ENCODE peak calls at places on chromosomes 13 and 19, in four cellular contexts. One of them, this sample, is unnamed.

GRCh38 chr13:30480292-30480947 is 14.7 kb upstream of the HMGB1 start:
- DNase-seq in lower lobe of right lung: no peak
- DNase-seq in mammary epithelial cell: no peak
- DNase-seq in AG09309: no peak
- DNase-seq in this sample: no peak

GRCh38 chr19:41879670-41880328 is 2.7 kb downstream of the CD79A start:
- DNase-seq in lower lobe of right lung: no peak
- DNase-seq in mammary epithelial cell: no peak
- DNase-seq in AG09309: no peak
- DNase-seq in this sample: no peak

GRCh38 chr13:33206425-33206824 is 79.1 kb downstream of the STARD13 start:
- DNase-seq in lower lobe of right lung: no peak
- DNase-seq in mammary epithelial cell: no peak
- DNase-seq in AG09309: no peak
- DNase-seq in this sample: no peak

GRCh38 chr13:26457212-26457611 is 100.3 kb upstream of the WASF3 start:
- DNase-seq in lower lobe of right lung: no peak
- DNase-seq in mammary epithelial cell: peak; percentile 32
- DNase-seq in AG09309: no peak
- DNase-seq in this sample: no peak

GRCh38 chr13:30872685-30873443 is 33.2 kb upstream of the MEDAG start:
- DNase-seq in lower lobe of right lung: no peak
- DNase-seq in mammary epithelial cell: peak; percentile 35
- DNase-seq in AG09309: no peak
- DNase-seq in this sample: peak; percentile 91

GRCh38 chr13:20465218-20465879 is 60.3 kb downstream of the CRYL1 start:
- DNase-seq in lower lobe of right lung: no peak
- DNase-seq in mammary epithelial cell: peak; percentile 28
- DNase-seq in AG09309: no peak
- DNase-seq in this sample: peak; percentile 27

GRCh38 chr13:76019421-76020044 is 383.4 kb downstream of the LMO7 start:
- DNase-seq in lower lobe of right lung: peak; percentile 39
- DNase-seq in mammary epithelial cell: no peak
- DNase-seq in AG09309: no peak
- DNase-seq in this sample: no peak

GRCh38 chr19:32287811-32288227 is 57.6 kb upstream of the ZNF507 start:
- DNase-seq in lower lobe of right lung: peak; percentile 59
- DNase-seq in mammary epithelial cell: peak; percentile 29
- DNase-seq in AG09309: peak; percentile 59
- DNase-seq in this sample: peak; percentile 82

GRCh38 chr13:50170447-50171037 is 155.3 kb downstream of the KCNRG start:
- DNase-seq in lower lobe of right lung: no peak
- DNase-seq in mammary epithelial cell: peak; percentile 26
- DNase-seq in AG09309: no peak
- DNase-seq in this sample: peak; percentile 59

GRCh38 chr13:29583073-29583785 is 12.3 kb downstream of the SLC7A1 start:
- DNase-seq in lower lobe of right lung: no peak
- DNase-seq in mammary epithelial cell: peak; percentile 73
- DNase-seq in AG09309: peak; percentile 53
- DNase-seq in this sample: no peak

GRCh38 chr19:45531349-45531748 is 24.1 kb downstream of the VASP start:
- DNase-seq in lower lobe of right lung: no peak
- DNase-seq in mammary epithelial cell: no peak
- DNase-seq in AG09309: no peak
- DNase-seq in this sample: no peak

GRCh38 chr19:2719910-2720776 is 1.0 kb downstream of the DIRAS1 start:
- DNase-seq in lower lobe of right lung: peak; percentile 44
- DNase-seq in mammary epithelial cell: no peak
- DNase-seq in AG09309: no peak
- DNase-seq in this sample: no peak

GRCh38 chr19:11373166-11373884 is 1.1 kb upstream of the SWSAP1 start:
- DNase-seq in lower lobe of right lung: no peak
- DNase-seq in mammary epithelial cell: no peak
- DNase-seq in AG09309: no peak
- DNase-seq in this sample: peak; percentile 31

GRCh38 chr13:113653264-113654174 is 4.5 kb downstream of the ATP4B start:
- DNase-seq in lower lobe of right lung: peak; percentile 27
- DNase-seq in mammary epithelial cell: no peak
- DNase-seq in AG09309: no peak
- DNase-seq in this sample: no peak

GRCh38 chr13:49560270-49561063 is 24.9 kb downstream of the RCBTB1 start:
- DNase-seq in lower lobe of right lung: no peak
- DNase-seq in mammary epithelial cell: peak; percentile 53
- DNase-seq in AG09309: no peak
- DNase-seq in this sample: peak; percentile 31

GRCh38 chr13:32019612-32020233 is 11.9 kb upstream of the FRY start:
- DNase-seq in lower lobe of right lung: no peak
- DNase-seq in mammary epithelial cell: peak; percentile 30
- DNase-seq in AG09309: no peak
- DNase-seq in this sample: peak; percentile 88

GRCh38 chr19:1214299-1214861 is 8.8 kb downstream of the STK11 start:
- DNase-seq in lower lobe of right lung: no peak
- DNase-seq in mammary epithelial cell: no peak
- DNase-seq in AG09309: no peak
- DNase-seq in this sample: no peak

GRCh38 chr13:21688056-21688455 is 17.2 kb downstream of the FGF9 start:
- DNase-seq in lower lobe of right lung: no peak
- DNase-seq in mammary epithelial cell: peak; percentile 85
- DNase-seq in AG09309: no peak
- DNase-seq in this sample: no peak

GRCh38 chr19:7328647-7329046 is 20.1 kb upstream of the ARHGEF18 start:
- DNase-seq in lower lobe of right lung: no peak
- DNase-seq in mammary epithelial cell: no peak
- DNase-seq in AG09309: no peak
- DNase-seq in this sample: no peak

GRCh38 chr13:89982406-89983085 is 1364.9 kb upstream of the MIR17HG start:
- DNase-seq in lower lobe of right lung: no peak
- DNase-seq in mammary epithelial cell: no peak
- DNase-seq in AG09309: no peak
- DNase-seq in this sample: peak; percentile 76

GRCh38 chr19:46416077-46416709 is 2.8 kb upstream of the CCDC8 start:
- DNase-seq in lower lobe of right lung: peak; percentile 89
- DNase-seq in mammary epithelial cell: peak; percentile 83
- DNase-seq in AG09309: no peak
- DNase-seq in this sample: peak; percentile 91

GRCh38 chr13:98033277-98034247 is 80.1 kb downstream of the IPO5 start:
- DNase-seq in lower lobe of right lung: no peak
- DNase-seq in mammary epithelial cell: peak; percentile 33
- DNase-seq in AG09309: peak; percentile 46
- DNase-seq in this sample: peak; percentile 69

GRCh38 chr13:114078501-114079451 is 53.6 kb downstream of the RASA3 start:
- DNase-seq in lower lobe of right lung: peak; percentile 59
- DNase-seq in mammary epithelial cell: peak; percentile 77
- DNase-seq in AG09309: no peak
- DNase-seq in this sample: peak; percentile 76

GRCh38 chr19:1243768-1244692 is 2.5 kb downstream of the ATP5F1D start:
- DNase-seq in lower lobe of right lung: peak; percentile 91
- DNase-seq in mammary epithelial cell: peak; percentile 67
- DNase-seq in AG09309: no peak
- DNase-seq in this sample: peak; percentile 86

GRCh38 chr13:42814868-42815267 is 33.5 kb downstream of the FAM216B start:
- DNase-seq in lower lobe of right lung: no peak
- DNase-seq in mammary epithelial cell: peak; percentile 70
- DNase-seq in AG09309: peak; percentile 71
- DNase-seq in this sample: peak; percentile 81

GRCh38 chr13:84896128-84896527 is 903.1 kb downstream of the SLITRK6 start:
- DNase-seq in lower lobe of right lung: no peak
- DNase-seq in mammary epithelial cell: peak; percentile 42
- DNase-seq in AG09309: peak; percentile 20
- DNase-seq in this sample: peak; percentile 79

GRCh38 chr19:29499921-29500590 is 25.7 kb upstream of the VSTM2B start:
- DNase-seq in lower lobe of right lung: peak; percentile 30
- DNase-seq in mammary epithelial cell: no peak
- DNase-seq in AG09309: no peak
- DNase-seq in this sample: no peak

GRCh38 chr19:23777216-23777615 is 18.5 kb upstream of the ZNF681 start:
- DNase-seq in lower lobe of right lung: no peak
- DNase-seq in mammary epithelial cell: peak; percentile 56
- DNase-seq in AG09309: no peak
- DNase-seq in this sample: no peak

GRCh38 chr13:22940736-22941135 is 240.0 kb upstream of the SGCG start:
- DNase-seq in lower lobe of right lung: no peak
- DNase-seq in mammary epithelial cell: no peak
- DNase-seq in AG09309: no peak
- DNase-seq in this sample: no peak

GRCh38 chr13:21060063-21060826 is 1.1 kb downstream of the LATS2 start:
- DNase-seq in lower lobe of right lung: peak; percentile 62
- DNase-seq in mammary epithelial cell: peak; percentile 34
- DNase-seq in AG09309: no peak
- DNase-seq in this sample: peak; percentile 59

GRCh38 chr13:30191491-30192100 is 115.8 kb downstream of the KATNAL1 start:
- DNase-seq in lower lobe of right lung: no peak
- DNase-seq in mammary epithelial cell: peak; percentile 31
- DNase-seq in AG09309: no peak
- DNase-seq in this sample: no peak

GRCh38 chr13:99647593-99647980 is 146.3 kb downstream of the TM9SF2 start:
- DNase-seq in lower lobe of right lung: no peak
- DNase-seq in mammary epithelial cell: no peak
- DNase-seq in AG09309: no peak
- DNase-seq in this sample: no peak
- H3K4me3 ChIP-seq in lower lobe of right lung: no peak overlapping the region
- H3K4me3 ChIP-seq in mammary epithelial cell: no peak overlapping the region
- H3K4me3 ChIP-seq in AG09309: no peak overlapping the region
- H3K4me3 ChIP-seq in this sample: no peak overlapping the region

GRCh38 chr13:52846567-52847321 is 1.7 kb downstream of the PCDH8 start:
- DNase-seq in lower lobe of right lung: peak; percentile 62
- DNase-seq in mammary epithelial cell: peak; percentile 21
- DNase-seq in AG09309: no peak
- DNase-seq in this sample: peak; percentile 22
- TF ChIP-seq CTCF in lower lobe of right lung: peak; percentile 39
- TF ChIP-seq CTCF in mammary epithelial cell: peak; percentile 47
- TF ChIP-seq CTCF in AG09309: no peak
- TF ChIP-seq CTCF in this sample: peak; percentile 18

DNA sequence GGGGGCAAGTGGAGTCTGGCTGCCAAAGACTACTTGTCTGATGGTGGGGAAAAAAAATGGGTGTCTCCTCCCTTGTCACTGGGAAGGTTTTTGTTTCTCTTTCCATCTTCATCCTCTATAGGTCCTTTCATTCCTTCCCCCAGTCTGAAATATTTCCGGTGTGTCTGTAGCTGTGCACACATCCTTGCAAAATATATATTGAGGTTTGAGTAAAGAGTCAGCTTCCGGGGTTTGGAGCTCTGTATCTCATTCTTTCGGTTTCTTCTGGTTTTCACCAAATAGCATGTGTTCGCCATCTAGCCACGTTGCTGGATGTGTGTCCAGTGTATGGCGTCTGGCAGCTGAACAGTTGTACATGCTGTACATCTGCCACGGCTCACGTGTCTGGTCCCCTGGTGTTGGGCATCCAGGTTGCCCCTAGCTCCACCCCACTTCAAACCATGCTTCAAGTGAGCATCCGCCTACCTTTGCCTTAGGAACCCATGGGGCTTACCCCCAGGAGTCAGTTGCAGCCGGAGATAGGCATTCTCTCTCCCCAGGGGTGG is 142.2 kb downstream of the SIPA1L3 start:
- DNase-seq in lower lobe of right lung: no peak
- DNase-seq in mammary epithelial cell: no peak
- DNase-seq in AG09309: no peak
- DNase-seq in this sample: peak; percentile 39
- H3K4me3 ChIP-seq in lower lobe of right lung: no peak overlapping the region
- H3K4me3 ChIP-seq in mammary epithelial cell: no peak overlapping the region
- H3K4me3 ChIP-seq in AG09309: no peak overlapping the region
- H3K4me3 ChIP-seq in this sample: no peak overlapping the region

GRCh38 chr19:52533901-52534300 is 6.4 kb downstream of the ZNF808 start:
- DNase-seq in lower lobe of right lung: peak; percentile 51
- DNase-seq in mammary epithelial cell: no peak
- DNase-seq in AG09309: no peak
- DNase-seq in this sample: no peak

GRCh38 chr19:52541608-52542007 is 14.1 kb downstream of the ZNF808 start:
- DNase-seq in lower lobe of right lung: no peak
- DNase-seq in mammary epithelial cell: no peak
- DNase-seq in AG09309: no peak
- DNase-seq in this sample: no peak

GRCh38 chr19:52532480-52532879 is 5.0 kb downstream of the ZNF808 start:
- DNase-seq in lower lobe of right lung: no peak
- DNase-seq in mammary epithelial cell: no peak
- DNase-seq in AG09309: no peak
- DNase-seq in this sample: no peak

DNA sequence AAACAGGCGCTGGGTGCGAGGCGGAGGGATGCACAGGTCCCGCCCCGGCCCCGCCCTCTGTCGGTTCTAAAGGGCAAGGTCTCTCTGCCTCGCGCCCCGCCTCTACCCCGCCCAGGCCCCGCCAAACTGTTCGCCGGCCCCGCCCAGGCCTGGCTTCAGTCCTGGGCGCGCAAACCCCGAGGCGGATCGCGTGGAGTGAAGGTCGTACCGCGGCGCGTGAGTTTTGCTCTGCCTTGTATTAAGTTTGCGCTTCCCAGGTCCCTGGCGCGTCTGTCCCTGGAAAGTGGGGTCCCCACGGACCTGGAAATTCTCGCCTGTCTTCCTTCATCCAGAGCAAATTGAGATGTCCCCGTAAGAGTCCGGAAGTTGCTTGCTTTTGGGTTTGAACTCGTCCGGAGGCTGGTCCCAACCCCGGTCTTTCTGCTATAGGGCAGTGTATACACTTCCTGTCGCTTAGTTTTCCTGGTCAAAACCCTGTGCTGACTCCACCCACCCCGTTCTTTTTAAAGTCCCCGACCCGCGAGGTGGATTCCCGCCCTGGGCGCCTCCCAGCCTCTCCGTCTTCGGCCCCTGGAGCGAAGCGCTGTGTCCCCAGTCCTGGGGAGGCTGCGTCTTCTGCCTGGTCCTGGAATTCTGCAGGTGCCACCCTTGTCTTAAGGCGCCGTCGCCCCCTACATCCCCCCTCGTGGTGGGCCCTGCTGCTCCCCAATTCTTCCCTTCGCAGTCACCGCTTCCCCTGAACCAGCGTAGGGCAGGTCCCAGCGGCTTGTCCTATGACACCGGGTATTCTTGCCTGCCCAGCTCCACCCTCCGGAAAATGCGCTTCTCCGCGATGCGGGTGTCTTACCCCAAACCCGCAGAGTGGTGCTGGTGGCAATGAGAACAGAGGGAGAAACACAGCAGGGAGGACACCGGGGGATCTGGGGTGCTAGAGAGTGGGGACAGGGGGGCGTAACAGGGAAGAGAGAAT is 8.6 kb downstream of the ZNF808 start:
- DNase-seq in lower lobe of right lung: peak; percentile 90
- DNase-seq in mammary epithelial cell: peak; percentile 87
- DNase-seq in AG09309: no peak
- DNase-seq in this sample: peak; percentile 71
- TF ChIP-seq CTCF in lower lobe of right lung: peak; percentile 31
- TF ChIP-seq CTCF in mammary epithelial cell: no peak
- TF ChIP-seq CTCF in AG09309: peak; percentile 9
- TF ChIP-seq CTCF in this sample: no peak

This sample was measured in fibroblast of pulmonary artery.